ENCODE peak calls at places on chromosomes 1 and 21, in ten cellular contexts. E is psoas muscle; C is tibial nerve; P is CD8-positive, alpha-beta memory T cell; K is sigmoid colon; H is aorta; G is right cardiac atrium; D is Peyer's patch; I is stomach; F is heart right ventricle. S is an unnamed sample. For H3K4me1, the result is how much of the 10 kb centered on the place peaks cover.

GRCh38 chr1:169312084-169312954 is 55.3 kb downstream of the NME7 start:
- DNase-seq in E (no peak), C (no peak), P (peak), K (no peak), H (no peak), G (no peak), D (no peak), I (no peak), F (no peak), S (peak)

GRCh38 chr1:94433866-94434265 is 15.7 kb downstream of the ABCD3 start:
- DNase-seq in E (no peak), C (no peak), P (no peak), K (no peak), H (no peak), G (no peak), D (no peak), I (no peak), F (no peak), S (no peak)

GRCh38 chr1:58739851-58740466 is 40.1 kb upstream of the MYSM1 start:
- DNase-seq in E (no peak), C (no peak), P (no peak), K (no peak), H (no peak), G (no peak), D (no peak), I (no peak), F (no peak), S (no peak)

GRCh38 chr1:218433744-218434143 is 88.6 kb downstream of the TGFB2 start:
- DNase-seq in E (no peak), C (no peak), P (no peak), K (no peak), H (no peak), G (no peak), D (no peak), I (no peak), F (no peak), S (no peak)

GRCh38 chr1:98903726-98904125 is 100.9 kb downstream of the PLPPR5 start:
- DNase-seq in E (no peak), C (no peak), P (no peak), K (no peak), H (no peak), G (no peak), D (no peak), I (no peak), F (no peak), S (no peak)

GRCh38 chr1:247118946-247119446 is 14.8 kb upstream of the ZNF669 start:
- DNase-seq in E (no peak), C (no peak), P (no peak), K (no peak), H (no peak), G (no peak), D (no peak), I (no peak), F (no peak), S (no peak)

GRCh38 chr1:151193856-151194255 is 3.9 kb upstream of the VPS72 start:
- DNase-seq in E (no peak), C (no peak), P (no peak), K (no peak), H (no peak), G (no peak), D (no peak), I (no peak), F (no peak), S (no peak)

GRCh38 chr1:224656342-224656741 is 40.2 kb downstream of the CNIH3 start:
- DNase-seq in E (no peak), C (no peak), P (no peak), K (no peak), H (no peak), G (no peak), D (no peak), I (no peak), F (no peak), S (no peak)

GRCh38 chr1:21569820-21570527 is 60.8 kb downstream of the ALPL start:
- DNase-seq in E (peak), C (no peak), P (no peak), K (no peak), H (peak), G (no peak), D (no peak), I (no peak), F (no peak), S (no peak)

GRCh38 chr1:30791853-30792252 is 34.3 kb upstream of the LAPTM5 start:
- DNase-seq in E (no peak), C (no peak), P (no peak), K (no peak), H (no peak), G (no peak), D (no peak), I (no peak), F (no peak), S (no peak)

GRCh38 chr1:161367684-161368398 is at the start of gene CFAP126:
- DNase-seq in E (peak), C (no peak), P (peak), K (peak), H (no peak), G (peak), D (no peak), I (peak), F (peak), S (peak)

GRCh38 chr1:157364612-157365011 is 187.7 kb downstream of the FCRL5 start:
- DNase-seq in E (no peak), C (no peak), P (no peak), K (no peak), H (no peak), G (no peak), D (no peak), I (no peak), F (no peak), S (no peak)

GRCh38 chr1:192905049-192905448 is 96.2 kb downstream of the RGS2 start:
- DNase-seq in E (no peak), C (no peak), P (no peak), K (no peak), H (no peak), G (no peak), D (no peak), I (no peak), F (no peak), S (no peak)

DNA sequence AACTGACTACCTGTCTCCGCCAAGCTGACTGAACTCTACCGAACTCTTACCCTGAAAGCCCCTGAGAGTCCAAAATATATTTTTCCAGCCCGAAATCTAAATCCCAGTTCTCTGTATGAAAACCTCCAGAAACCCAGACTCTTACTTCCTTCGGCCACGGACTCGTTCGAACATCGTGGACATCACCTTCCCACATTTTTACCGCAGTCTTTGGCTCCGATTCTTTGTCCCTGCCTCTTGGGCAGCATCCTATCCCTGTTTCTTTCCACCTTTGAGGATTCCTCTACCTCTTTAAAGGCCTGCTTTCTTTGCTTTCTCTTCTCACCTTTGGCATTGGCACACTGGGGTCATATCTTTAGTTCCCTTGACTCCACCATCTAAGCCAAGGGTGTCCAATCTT is 914 bp upstream of the USP24 start:
- DNase-seq in E (no peak), C (no peak), P (no peak), K (no peak), H (no peak), G (no peak), D (no peak), I (no peak), F (no peak), S (no peak)
- H3K4me1 ChIP-seq in E (under half), C (under half), P (half or more), K (under half), H (under half), G (under half), D (under half), I (under half), F (under half), S (under half)

GRCh38 chr21:45487891-45488600 is 54.2 kb downstream of the SLC19A1 start:
- DNase-seq in E (no peak), C (no peak), P (no peak), K (no peak), H (no peak), G (peak), D (no peak), I (no peak), F (no peak), S (no peak)
- H3K4me1 ChIP-seq in E (under half), C (under half), P (under half), K (under half), H (under half), G (under half), D (under half), I (under half), F (under half), S (under half)

GRCh38 chr1:9397984-9398526 is 105.4 kb downstream of the SPSB1 start:
- DNase-seq in E (peak), C (no peak), P (no peak), K (no peak), H (peak), G (no peak), D (no peak), I (no peak), F (no peak), S (no peak)
- H3K4me1 ChIP-seq in E (under half), C (under half), P (under half), K (under half), H (under half), G (under half), D (under half), I (under half), F (under half), S (under half)

GRCh38 chr1:110339040-110339426 is at the start of gene RBM15:
- DNase-seq in E (peak), C (peak), P (peak), K (peak), H (peak), G (peak), D (peak), I (peak), F (peak), S (no peak)
- H3K4me1 ChIP-seq in E (under half), C (under half), P (under half), K (half or more), H (under half), G (under half), D (under half), I (under half), F (half or more), S (half or more)

S was measured in upper lobe of left lung.